ENCODE peak calls at places on chromosomes 5 and 9, in eight cellular contexts. R, D, N, L, G, J, W and X are unnamed samples.

GRCh38 chr5:143592648-143593047 is 189.2 kb upstream of the NR3C1 start:
- DNase-seq in L (no peak), N (no peak), D (no peak), W (no peak), G (no peak), J (no peak), R (no peak), X (no peak)

GRCh38 chr5:158819840-158820620 is 279.7 kb downstream of the EBF1 start:
- DNase-seq in D (no peak), R (no peak), W (no peak), J (no peak), N (no peak), L (no peak), G (no peak), X (no peak)

GRCh38 chr9:124899845-124900244 is 37.9 kb downstream of the ARPC5L start:
- DNase-seq in G (no peak), D (no peak), N (no peak), J (no peak), W (no peak), L (no peak), R (no peak), X (no peak)

GRCh38 chr9:21854594-21854993 is 52.2 kb downstream of the MTAP start:
- DNase-seq in L (no peak), J (no peak), W (no peak), G (no peak), R (no peak), D (no peak), N (peak; percentile 8), X (no peak)

GRCh38 chr9:95874989-95875304 is 544 bp upstream of the ERCC6L2 start:
- DNase-seq in D (peak; percentile 33), R (peak; percentile 43), W (no peak), G (peak; percentile 58), J (peak; percentile 10), L (peak; percentile 24), N (peak; percentile 43), X (no peak)

GRCh38 chr5:104977530-104977929 is 1414.9 kb upstream of the NUDT12 start:
- DNase-seq in D (no peak), W (no peak), L (no peak), N (peak; percentile 14), R (no peak), J (no peak), G (no peak), X (no peak)

GRCh38 chr9:133477992-133478850 is 678 bp downstream of the SLC2A6 start:
- DNase-seq in N (no peak), G (peak; percentile 43), L (no peak), D (peak; percentile 14), J (no peak), W (peak; percentile 74), R (no peak), X (no peak)

GRCh38 chr9:137987244-137988030 is 109.9 kb downstream of the CACNA1B start:
- DNase-seq in D (no peak), W (peak; percentile 39), N (peak; percentile 33), J (no peak), L (no peak), G (no peak), R (no peak), X (no peak)

GRCh38 chr9:121735065-121735791 is 83.8 kb downstream of the DAB2IP start:
- DNase-seq in G (no peak), N (peak; percentile 87), J (no peak), R (no peak), W (peak; percentile 100), D (peak; percentile 51), L (no peak), X (no peak)

GRCh38 chr5:28084069-28084468 is 1045.7 kb upstream of the CDH9 start:
- DNase-seq in L (no peak), D (no peak), G (no peak), N (no peak), J (no peak), R (no peak), W (no peak), X (no peak)